ENCODE peak calls at places on chromosome 15, in seven cellular contexts. I is AG09319, E is glutamatergic neuron, U is D721Med, A is sigmoid colon, O is mammary epithelial cell, G is lower lobe of right lung. Y is an unnamed sample.

GRCh38 chr15:64029111-64029510 is 17.2 kb downstream of the DAPK2 start:
- DNase-seq in G (no peak), I (no peak), A (no peak), U (no peak), E (no peak), O (no peak), Y (no peak)

GRCh38 chr15:79154491-79155182 is 64.1 kb upstream of the RASGRF1 start:
- DNase-seq in U (no peak), O (no peak), I (no peak), E (no peak), G (no peak), A (no peak), Y (no peak)

GRCh38 chr15:69390575-69390974 is 23.6 kb upstream of the KIF23 start:
- DNase-seq in G (no peak), I (no peak), O (peak), E (no peak), A (peak), U (no peak), Y (no peak)

GRCh38 chr15:55003900-55004879 is 192.6 kb downstream of the RSL24D1 start:
- DNase-seq in O (no peak), G (no peak), I (no peak), A (no peak), E (no peak), U (no peak), Y (no peak)

GRCh38 chr15:50876989-50877360 is 31.5 kb upstream of the AP4E1 start:
- DNase-seq in E (peak), G (no peak), I (peak), A (peak), U (peak), O (peak), Y (no peak)

GRCh38 chr15:63996794-63997357 is 49.4 kb downstream of the DAPK2 start:
- DNase-seq in I (no peak), O (no peak), G (no peak), U (no peak), E (no peak), A (no peak), Y (no peak)

GRCh38 chr15:40500584-40501330 is 30.0 kb downstream of the CHST14 start:
- DNase-seq in I (no peak), O (peak), G (no peak), A (no peak), E (no peak), U (no peak), Y (no peak)

GRCh38 chr15:29736745-29737023 is 85.6 kb downstream of the TJP1 start:
- DNase-seq in A (no peak), E (no peak), I (no peak), O (peak), U (no peak), G (no peak), Y (no peak)

GRCh38 chr15:58065445-58066041 is at the start of gene ALDH1A2:
- DNase-seq in G (peak), I (no peak), U (no peak), O (no peak), A (peak), E (peak), Y (peak)

GRCh38 chr15:39880718-39881387 is 39.2 kb downstream of the GPR176 start:
- DNase-seq in E (no peak), O (no peak), G (no peak), I (no peak), U (no peak), A (no peak), Y (no peak)

GRCh38 chr15:69854521-69855171 is 243.1 kb downstream of the TLE3 start:
- DNase-seq in I (peak), O (no peak), G (no peak), U (no peak), E (no peak), A (no peak), Y (no peak)

GRCh38 chr15:57591822-57592367 is at the start of gene MYZAP:
- DNase-seq in U (peak), E (peak), O (no peak), G (peak), I (no peak), A (no peak), Y (no peak)

GRCh38 chr15:80527406-80527805 is 123.2 kb downstream of the ARNT2 start:
- DNase-seq in O (no peak), G (no peak), I (no peak), A (no peak), U (no peak), E (no peak), Y (no peak)

GRCh38 chr15:80596521-80596976 is 98.6 kb upstream of the ABHD17C start:
- DNase-seq in A (no peak), G (no peak), I (no peak), E (no peak), O (peak), U (no peak), Y (no peak)

GRCh38 chr15:96336643-96337353 is 6.3 kb downstream of the NR2F2 start:
- DNase-seq in A (no peak), G (no peak), I (no peak), E (no peak), U (no peak), O (no peak), Y (no peak)

GRCh38 chr15:39118510-39118909 is 462.4 kb upstream of the THBS1 start:
- DNase-seq in G (no peak), A (no peak), O (peak), E (no peak), I (no peak), U (no peak), Y (no peak)

GRCh38 chr15:66935121-66935520 is 130.3 kb upstream of the SMAD3 start:
- DNase-seq in E (no peak), U (no peak), G (no peak), O (no peak), I (no peak), A (peak), Y (no peak)

GRCh38 chr15:50067254-50067653 is 51.8 kb downstream of the ATP8B4 start:
- DNase-seq in U (no peak), A (no peak), G (no peak), O (no peak), E (no peak), I (no peak), Y (no peak)

GRCh38 chr15:73964736-73965093 is 27.4 kb downstream of the STOML1 start:
- DNase-seq in E (peak), I (no peak), O (peak), G (peak), U (peak), A (peak), Y (peak)

GRCh38 chr15:101256756-101257155 is 4.9 kb upstream of the CHSY1 start:
- DNase-seq in I (no peak), O (no peak), U (no peak), E (no peak), G (no peak), A (no peak), Y (no peak)
- TF ChIP-seq CTCF in I (no peak), O (peak), U (peak), E (no peak), G (no peak), A (no peak), Y (peak)

DNA sequence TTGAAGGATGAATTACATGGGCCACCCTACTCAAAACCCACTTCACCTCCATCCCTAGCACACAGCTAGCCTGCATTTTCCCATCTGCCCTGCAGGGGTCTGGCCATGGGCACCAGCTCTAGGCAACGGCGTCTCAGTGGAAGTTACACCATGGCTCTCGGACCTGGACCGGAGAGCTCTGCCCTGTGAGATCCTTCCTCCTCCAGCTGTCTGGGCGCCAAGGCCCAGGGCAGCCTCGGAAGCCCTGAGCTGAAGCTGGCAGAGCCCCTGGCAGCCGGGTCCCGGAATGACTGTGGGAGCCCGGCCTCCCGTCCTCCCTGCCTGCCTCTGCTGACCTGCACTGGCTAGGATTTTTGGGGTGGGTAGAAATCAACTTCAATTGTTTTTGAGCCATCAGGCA is 98.9 kb downstream of the CHSY1 start:
- DNase-seq in O (no peak), I (no peak), A (peak), G (peak), U (no peak), E (peak), Y (no peak)
- TF ChIP-seq CTCF in O (peak), I (peak), A (no peak), G (peak), U (peak), E (peak), Y (peak)

GRCh38 chr15:90598053-90598577 is 68.4 kb downstream of the CRTC3 start:
- DNase-seq in G (peak), U (no peak), E (no peak), O (no peak), A (peak), I (no peak), Y (no peak)
- TF ChIP-seq CTCF in G (peak), U (no peak), E (no peak), O (no peak), A (no peak), I (no peak), Y (no peak)

DNA sequence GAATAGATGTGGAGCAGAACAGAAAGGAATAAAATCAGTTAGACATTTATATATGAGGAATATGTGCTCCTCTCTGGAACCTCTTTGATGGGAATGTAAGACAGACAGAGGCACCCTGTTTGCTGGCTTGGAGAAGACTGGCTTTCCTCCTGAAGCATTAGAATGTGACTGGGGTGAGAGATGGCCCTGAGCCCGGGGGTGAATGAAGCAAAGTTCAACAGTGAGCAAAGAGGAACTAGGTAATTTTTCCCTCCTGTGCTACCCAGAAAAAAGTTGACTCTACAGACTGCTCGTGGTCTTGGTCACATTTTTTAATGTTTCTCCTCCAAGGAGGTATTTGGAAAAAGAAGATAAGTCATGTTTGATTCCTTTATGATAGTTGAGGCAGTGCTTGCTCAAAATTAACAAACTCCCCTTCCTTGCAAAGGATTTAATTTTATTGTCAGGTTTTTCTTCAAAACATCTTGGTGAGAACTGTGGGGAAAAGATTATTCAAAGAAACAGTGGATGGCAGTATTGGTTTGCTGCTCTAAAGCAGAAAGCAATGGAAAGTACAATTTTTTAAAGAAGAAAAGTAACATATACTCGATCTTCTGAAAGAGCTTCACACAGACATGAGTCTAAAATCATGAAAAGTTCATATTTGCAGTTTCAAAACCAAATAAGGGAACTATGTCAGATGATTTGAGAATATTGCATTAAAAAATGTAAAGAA is 370.4 kb upstream of the CDIN1 start:
- DNase-seq in I (no peak), O (no peak), G (no peak), E (no peak), U (no peak), A (no peak), Y (no peak)
- TF ChIP-seq CTCF in I (peak), O (no peak), G (no peak), E (no peak), U (no peak), A (no peak), Y (peak)

DNA sequence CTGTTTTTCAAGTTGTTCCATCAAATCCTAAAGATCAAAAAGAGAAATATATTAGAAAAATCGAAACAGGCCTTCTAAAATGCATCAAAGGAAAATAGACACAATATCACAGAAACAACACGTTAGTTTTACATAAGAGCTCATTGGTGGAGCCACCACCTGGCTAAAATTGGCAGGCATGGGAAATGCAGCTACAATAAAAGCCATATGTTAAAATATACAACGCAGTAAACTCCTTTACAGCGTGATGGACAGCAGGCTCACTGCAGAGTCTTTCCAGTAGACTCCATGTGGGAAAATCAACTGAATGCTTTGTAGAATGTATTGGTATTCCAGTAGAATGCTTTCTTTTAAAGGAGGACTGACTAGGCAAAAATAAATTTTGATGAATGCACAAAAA is 40.9 kb upstream of the MYO5C start:
- DNase-seq in O (no peak), G (no peak), I (no peak), A (no peak), U (no peak), E (no peak), Y (no peak)
- TF ChIP-seq CTCF in O (no peak), G (no peak), I (no peak), A (no peak), U (peak), E (no peak), Y (peak)

GRCh38 chr15:59616390-59616789 is 4.8 kb downstream of the GCNT3 start:
- DNase-seq in G (no peak), O (no peak), U (no peak), E (no peak), A (no peak), I (no peak), Y (no peak)

GRCh38 chr15:59622289-59622688 is 10.7 kb downstream of the GCNT3 start:
- DNase-seq in O (peak), I (no peak), U (no peak), E (peak), G (peak), A (no peak), Y (no peak)
- TF ChIP-seq CTCF in O (peak), I (peak), U (peak), E (peak), G (no peak), A (no peak), Y (peak)